ENCODE peak calls at places on chromosomes 3 and 15, in ten cellular contexts. One of them, this sample, is unnamed.

GRCh38 chr3:23481660-23482278 is 278.6 kb downstream of the UBE2E2 start:
- DNase-seq in NCI-H345: no peak
- DNase-seq in HT-29: no peak
- DNase-seq in NCI-H1694: no peak
- DNase-seq in COR-L47: no peak
- DNase-seq in ACHN: no peak
- DNase-seq in ureter: no peak
- DNase-seq in NCI-H2029 treated with DMSO at 0.1 percent for 48 hours: no peak
- DNase-seq in activated CD8-positive, alpha-beta memory T cell treated with anti-CD3 and anti-CD28 coated beads for 24 hours: no peak
- DNase-seq in AML-193: no peak
- DNase-seq in this sample: no peak

GRCh38 chr3:107716734-107717133 is 194.0 kb downstream of the BBX start:
- DNase-seq in NCI-H345: no peak
- DNase-seq in HT-29: no peak
- DNase-seq in NCI-H1694: no peak
- DNase-seq in COR-L47: no peak
- DNase-seq in ACHN: no peak
- DNase-seq in ureter: no peak
- DNase-seq in NCI-H2029 treated with DMSO at 0.1 percent for 48 hours: no peak
- DNase-seq in activated CD8-positive, alpha-beta memory T cell treated with anti-CD3 and anti-CD28 coated beads for 24 hours: no peak
- DNase-seq in AML-193: no peak
- DNase-seq in this sample: no peak

GRCh38 chr3:57025237-57025636 is 35.2 kb upstream of the SPATA12 start:
- DNase-seq in NCI-H345: no peak
- DNase-seq in HT-29: no peak
- DNase-seq in NCI-H1694: no peak
- DNase-seq in COR-L47: no peak
- DNase-seq in ACHN: no peak
- DNase-seq in ureter: no peak
- DNase-seq in NCI-H2029 treated with DMSO at 0.1 percent for 48 hours: no peak
- DNase-seq in activated CD8-positive, alpha-beta memory T cell treated with anti-CD3 and anti-CD28 coated beads for 24 hours: no peak
- DNase-seq in AML-193: no peak
- DNase-seq in this sample: no peak

GRCh38 chr3:52891164-52891563 is 6.2 kb downstream of the STIMATE start:
- DNase-seq in NCI-H345: no peak
- DNase-seq in HT-29: no peak
- DNase-seq in NCI-H1694: no peak
- DNase-seq in COR-L47: no peak
- DNase-seq in ACHN: no peak
- DNase-seq in ureter: no peak
- DNase-seq in NCI-H2029 treated with DMSO at 0.1 percent for 48 hours: no peak
- DNase-seq in activated CD8-positive, alpha-beta memory T cell treated with anti-CD3 and anti-CD28 coated beads for 24 hours: peak; percentile 69
- DNase-seq in AML-193: no peak
- DNase-seq in this sample: no peak

GRCh38 chr3:56689303-56689702 is 6.2 kb upstream of the TASOR start:
- DNase-seq in NCI-H345: no peak
- DNase-seq in HT-29: no peak
- DNase-seq in NCI-H1694: no peak
- DNase-seq in COR-L47: no peak
- DNase-seq in ACHN: no peak
- DNase-seq in ureter: no peak
- DNase-seq in NCI-H2029 treated with DMSO at 0.1 percent for 48 hours: no peak
- DNase-seq in activated CD8-positive, alpha-beta memory T cell treated with anti-CD3 and anti-CD28 coated beads for 24 hours: no peak
- DNase-seq in AML-193: no peak
- DNase-seq in this sample: no peak

GRCh38 chr3:123353227-123353851 is 95.6 kb downstream of the ADCY5 start:
- DNase-seq in NCI-H345: no peak
- DNase-seq in HT-29: no peak
- DNase-seq in NCI-H1694: no peak
- DNase-seq in COR-L47: no peak
- DNase-seq in ACHN: no peak
- DNase-seq in ureter: no peak
- DNase-seq in NCI-H2029 treated with DMSO at 0.1 percent for 48 hours: no peak
- DNase-seq in activated CD8-positive, alpha-beta memory T cell treated with anti-CD3 and anti-CD28 coated beads for 24 hours: no peak
- DNase-seq in AML-193: no peak
- DNase-seq in this sample: no peak

GRCh38 chr3:22189616-22190015 is 438.6 kb upstream of the ZNF385D start:
- DNase-seq in NCI-H345: no peak
- DNase-seq in HT-29: no peak
- DNase-seq in NCI-H1694: no peak
- DNase-seq in COR-L47: no peak
- DNase-seq in ACHN: no peak
- DNase-seq in ureter: no peak
- DNase-seq in NCI-H2029 treated with DMSO at 0.1 percent for 48 hours: no peak
- DNase-seq in activated CD8-positive, alpha-beta memory T cell treated with anti-CD3 and anti-CD28 coated beads for 24 hours: no peak
- DNase-seq in AML-193: no peak
- DNase-seq in this sample: no peak

GRCh38 chr3:81888822-81889557 is 127.5 kb upstream of the GBE1 start:
- DNase-seq in NCI-H345: no peak
- DNase-seq in HT-29: no peak
- DNase-seq in NCI-H1694: no peak
- DNase-seq in COR-L47: no peak
- DNase-seq in ACHN: no peak
- DNase-seq in ureter: no peak
- DNase-seq in NCI-H2029 treated with DMSO at 0.1 percent for 48 hours: no peak
- DNase-seq in activated CD8-positive, alpha-beta memory T cell treated with anti-CD3 and anti-CD28 coated beads for 24 hours: no peak
- DNase-seq in AML-193: no peak
- DNase-seq in this sample: no peak

GRCh38 chr15:29135702-29136426 is 133.8 kb downstream of the NSMCE3 start:
- DNase-seq in NCI-H345: no peak
- DNase-seq in HT-29: no peak
- DNase-seq in NCI-H1694: no peak
- DNase-seq in COR-L47: no peak
- DNase-seq in ACHN: no peak
- DNase-seq in ureter: no peak
- DNase-seq in NCI-H2029 treated with DMSO at 0.1 percent for 48 hours: no peak
- DNase-seq in activated CD8-positive, alpha-beta memory T cell treated with anti-CD3 and anti-CD28 coated beads for 24 hours: no peak
- DNase-seq in AML-193: no peak
- DNase-seq in this sample: no peak

GRCh38 chr15:57611938-57612337 is 20.2 kb downstream of the MYZAP start:
- DNase-seq in NCI-H345: no peak
- DNase-seq in HT-29: peak; percentile 93
- DNase-seq in NCI-H1694: no peak
- DNase-seq in COR-L47: no peak
- DNase-seq in ACHN: peak; percentile 62
- DNase-seq in ureter: peak; percentile 85
- DNase-seq in NCI-H2029 treated with DMSO at 0.1 percent for 48 hours: no peak
- DNase-seq in activated CD8-positive, alpha-beta memory T cell treated with anti-CD3 and anti-CD28 coated beads for 24 hours: no peak
- DNase-seq in AML-193: no peak
- DNase-seq in this sample: no peak

GRCh38 chr3:172622916-172623700 is 87.8 kb downstream of the NCEH1 start:
- DNase-seq in NCI-H345: peak; percentile 0
- DNase-seq in HT-29: peak; percentile 86
- DNase-seq in NCI-H1694: no peak
- DNase-seq in COR-L47: peak; percentile 56
- DNase-seq in ACHN: peak; percentile 60
- DNase-seq in ureter: no peak
- DNase-seq in NCI-H2029 treated with DMSO at 0.1 percent for 48 hours: no peak
- DNase-seq in activated CD8-positive, alpha-beta memory T cell treated with anti-CD3 and anti-CD28 coated beads for 24 hours: no peak
- DNase-seq in AML-193: peak; percentile 61
- DNase-seq in this sample: no peak

GRCh38 chr3:9503283-9503682 is 50.3 kb downstream of the LHFPL4 start:
- DNase-seq in NCI-H345: peak; percentile 54
- DNase-seq in HT-29: peak; percentile 81
- DNase-seq in NCI-H1694: peak; percentile 22
- DNase-seq in COR-L47: peak; percentile 46
- DNase-seq in ACHN: peak; percentile 64
- DNase-seq in ureter: no peak
- DNase-seq in NCI-H2029 treated with DMSO at 0.1 percent for 48 hours: peak; percentile 55
- DNase-seq in activated CD8-positive, alpha-beta memory T cell treated with anti-CD3 and anti-CD28 coated beads for 24 hours: peak; percentile 91
- DNase-seq in AML-193: peak; percentile 59
- DNase-seq in this sample: no peak

GRCh38 chr15:62999923-63000484 is 42.5 kb upstream of the TPM1 start:
- DNase-seq in NCI-H345: no peak
- DNase-seq in HT-29: no peak
- DNase-seq in NCI-H1694: no peak
- DNase-seq in COR-L47: no peak
- DNase-seq in ACHN: no peak
- DNase-seq in ureter: no peak
- DNase-seq in NCI-H2029 treated with DMSO at 0.1 percent for 48 hours: no peak
- DNase-seq in activated CD8-positive, alpha-beta memory T cell treated with anti-CD3 and anti-CD28 coated beads for 24 hours: no peak
- DNase-seq in AML-193: no peak
- DNase-seq in this sample: no peak

GRCh38 chr3:52446042-52446441 is 1.1 kb upstream of the SEMA3G start:
- DNase-seq in NCI-H345: no peak
- DNase-seq in HT-29: no peak
- DNase-seq in NCI-H1694: no peak
- DNase-seq in COR-L47: no peak
- DNase-seq in ACHN: no peak
- DNase-seq in ureter: no peak
- DNase-seq in NCI-H2029 treated with DMSO at 0.1 percent for 48 hours: no peak
- DNase-seq in activated CD8-positive, alpha-beta memory T cell treated with anti-CD3 and anti-CD28 coated beads for 24 hours: no peak
- DNase-seq in AML-193: no peak
- DNase-seq in this sample: no peak

GRCh38 chr3:194930439-194931204 is 244.9 kb downstream of the FAM43A start:
- DNase-seq in NCI-H345: no peak
- DNase-seq in HT-29: no peak
- DNase-seq in NCI-H1694: no peak
- DNase-seq in COR-L47: no peak
- DNase-seq in ACHN: no peak
- DNase-seq in ureter: peak; percentile 42
- DNase-seq in NCI-H2029 treated with DMSO at 0.1 percent for 48 hours: no peak
- DNase-seq in activated CD8-positive, alpha-beta memory T cell treated with anti-CD3 and anti-CD28 coated beads for 24 hours: peak; percentile 41
- DNase-seq in AML-193: peak; percentile 94
- DNase-seq in this sample: no peak

GRCh38 chr15:37824717-37825382 is 109.6 kb upstream of the TMCO5A start:
- DNase-seq in NCI-H345: no peak
- DNase-seq in HT-29: no peak
- DNase-seq in NCI-H1694: no peak
- DNase-seq in COR-L47: no peak
- DNase-seq in ACHN: peak; percentile 67
- DNase-seq in ureter: no peak
- DNase-seq in NCI-H2029 treated with DMSO at 0.1 percent for 48 hours: no peak
- DNase-seq in activated CD8-positive, alpha-beta memory T cell treated with anti-CD3 and anti-CD28 coated beads for 24 hours: no peak
- DNase-seq in AML-193: no peak
- DNase-seq in this sample: no peak

GRCh38 chr3:174229916-174230315 is 629.2 kb upstream of the NAALADL2 start:
- DNase-seq in NCI-H345: no peak
- DNase-seq in HT-29: no peak
- DNase-seq in NCI-H1694: no peak
- DNase-seq in COR-L47: no peak
- DNase-seq in ACHN: no peak
- DNase-seq in ureter: no peak
- DNase-seq in NCI-H2029 treated with DMSO at 0.1 percent for 48 hours: no peak
- DNase-seq in activated CD8-positive, alpha-beta memory T cell treated with anti-CD3 and anti-CD28 coated beads for 24 hours: no peak
- DNase-seq in AML-193: no peak
- DNase-seq in this sample: no peak

GRCh38 chr15:33852570-33852969 is 115.7 kb upstream of the CHRM5 start:
- DNase-seq in NCI-H345: no peak
- DNase-seq in HT-29: no peak
- DNase-seq in NCI-H1694: no peak
- DNase-seq in COR-L47: no peak
- DNase-seq in ACHN: no peak
- DNase-seq in ureter: no peak
- DNase-seq in NCI-H2029 treated with DMSO at 0.1 percent for 48 hours: no peak
- DNase-seq in activated CD8-positive, alpha-beta memory T cell treated with anti-CD3 and anti-CD28 coated beads for 24 hours: no peak
- DNase-seq in AML-193: no peak
- DNase-seq in this sample: no peak

GRCh38 chr3:59121346-59122144 is 71.7 kb upstream of the CFAP20DC start:
- DNase-seq in NCI-H345: no peak
- DNase-seq in HT-29: no peak
- DNase-seq in NCI-H1694: no peak
- DNase-seq in COR-L47: no peak
- DNase-seq in ACHN: no peak
- DNase-seq in ureter: no peak
- DNase-seq in NCI-H2029 treated with DMSO at 0.1 percent for 48 hours: no peak
- DNase-seq in activated CD8-positive, alpha-beta memory T cell treated with anti-CD3 and anti-CD28 coated beads for 24 hours: no peak
- DNase-seq in AML-193: no peak
- DNase-seq in this sample: no peak

GRCh38 chr3:64214002-64214696 is 11.1 kb downstream of the PRICKLE2 start:
- DNase-seq in NCI-H345: no peak
- DNase-seq in HT-29: peak; percentile 42
- DNase-seq in NCI-H1694: no peak
- DNase-seq in COR-L47: no peak
- DNase-seq in ACHN: no peak
- DNase-seq in ureter: peak; percentile 79
- DNase-seq in NCI-H2029 treated with DMSO at 0.1 percent for 48 hours: no peak
- DNase-seq in activated CD8-positive, alpha-beta memory T cell treated with anti-CD3 and anti-CD28 coated beads for 24 hours: no peak
- DNase-seq in AML-193: no peak
- DNase-seq in this sample: no peak

GRCh38 chr15:57565326-57565725 is 26.4 kb upstream of the MYZAP start:
- DNase-seq in NCI-H345: peak; percentile 17
- DNase-seq in HT-29: peak; percentile 51
- DNase-seq in NCI-H1694: no peak
- DNase-seq in COR-L47: peak; percentile 83
- DNase-seq in ACHN: no peak
- DNase-seq in ureter: no peak
- DNase-seq in NCI-H2029 treated with DMSO at 0.1 percent for 48 hours: no peak
- DNase-seq in activated CD8-positive, alpha-beta memory T cell treated with anti-CD3 and anti-CD28 coated beads for 24 hours: no peak
- DNase-seq in AML-193: no peak
- DNase-seq in this sample: no peak

This sample was measured in type B pancreatic cell.